ENCODE peak calls at places on chromosome 14, in nine cellular contexts. A is choroid plexus epithelial cell, Y is GM23338, Q is OCI-LY7, R is cardiac fibroblast, M is fibroblast of the aortic adventitia, H is HFFc6, X is body of pancreas, T is foreskin fibroblast. E is an unnamed sample.

GRCh38 chr14:75857199-75857598 is 124.6 kb downstream of the TGFB3 start:
- DNase-seq in A (no peak), Q (no peak), R (no peak), Y (no peak), M (no peak), T (no peak), H (no peak), X (no peak), E (no peak)

GRCh38 chr14:92630367-92630766 is 116.8 kb downstream of the RIN3 start:
- DNase-seq in T (no peak), A (no peak), M (no peak), Q (no peak), Y (no peak), H (no peak), R (no peak), X (no peak), E (no peak)

GRCh38 chr14:101466456-101467180 is 94.7 kb upstream of the DIO3 start:
- DNase-seq in T (no peak), Q (no peak), Y (no peak), A (no peak), R (no peak), X (no peak), M (no peak), H (no peak), E (no peak)

GRCh38 chr14:51368721-51369163 is 128.7 kb downstream of the TMX1 start:
- DNase-seq in T (peak; percentile 93), A (peak; percentile 96), X (no peak), R (peak; percentile 90), Y (peak; percentile 19), M (peak; percentile 98), Q (no peak), H (peak; percentile 79), E (peak; percentile 87)

GRCh38 chr14:74457511-74457910 is 31.5 kb upstream of the SYNDIG1L start:
- DNase-seq in T (no peak), M (no peak), Y (no peak), X (no peak), R (no peak), Q (no peak), H (no peak), A (no peak), E (no peak)

GRCh38 chr14:24310387-24310665 is 386 bp downstream of the LTB4R2 start:
- DNase-seq in X (peak; percentile 50), R (no peak), A (no peak), M (no peak), T (no peak), H (no peak), Q (no peak), Y (no peak), E (no peak)

GRCh38 chr14:55929136-55929535 is 189.1 kb upstream of the PELI2 start:
- DNase-seq in Y (peak; percentile 60), Q (no peak), X (no peak), R (no peak), M (no peak), H (no peak), A (no peak), T (no peak), E (no peak)

GRCh38 chr14:63853831-63854293 is 1.1 kb downstream of the SYNE2 start:
- DNase-seq in Y (peak; percentile 46), A (peak; percentile 61), M (peak; percentile 56), T (peak; percentile 69), X (peak; percentile 60), Q (peak; percentile 76), R (peak; percentile 76), H (peak; percentile 32), E (no peak)

GRCh38 chr14:65101631-65102440 is 481 bp downstream of the MAX start:
- DNase-seq in M (no peak), A (no peak), Y (peak; percentile 51), H (no peak), R (no peak), X (peak; percentile 14), T (peak; percentile 24), Q (peak; percentile 39), E (no peak)

GRCh38 chr14:84819528-84819927 is 710.4 kb upstream of the FLRT2 start:
- DNase-seq in X (no peak), H (no peak), T (no peak), Y (no peak), R (no peak), Q (no peak), A (no peak), M (no peak), E (no peak)

GRCh38 chr14:97977711-97978261 is 1180.6 kb downstream of the VRK1 start:
- DNase-seq in M (peak; percentile 53), A (no peak), Y (no peak), T (no peak), X (peak; percentile 82), R (peak; percentile 5), H (no peak), Q (no peak), E (no peak)

GRCh38 chr14:77303417-77304156 is 17.1 kb downstream of the POMT2 start:
- DNase-seq in T (peak; percentile 95), A (peak; percentile 97), M (peak; percentile 86), Q (no peak), Y (no peak), H (peak; percentile 96), X (no peak), R (peak; percentile 84), E (peak; percentile 66)

GRCh38 chr14:78714722-78715121 is 544.5 kb downstream of the NRXN3 start:
- DNase-seq in T (no peak), A (no peak), M (no peak), X (no peak), Q (no peak), H (no peak), Y (no peak), R (no peak), E (no peak)

GRCh38 chr14:22118894-22119477 is 445.4 kb upstream of the OR4E1 start:
- DNase-seq in Q (no peak), Y (no peak), H (no peak), R (no peak), X (no peak), A (peak; percentile 26), M (no peak), T (no peak), E (no peak)

GRCh38 chr14:24952851-24953666 is 96.9 kb downstream of the STXBP6 start:
- DNase-seq in M (no peak), R (no peak), Y (peak; percentile 78), H (no peak), T (peak; percentile 33), Q (no peak), X (no peak), A (no peak), E (no peak)

GRCh38 chr14:61927521-61927920 is 165.3 kb downstream of the SNAPC1 start:
- DNase-seq in R (no peak), Q (no peak), A (peak; percentile 62), M (peak; percentile 19), Y (peak; percentile 53), X (no peak), T (peak; percentile 71), H (peak; percentile 57), E (no peak)

GRCh38 chr14:86999076-86999475 is 993.9 kb downstream of the GALC start:
- DNase-seq in X (no peak), Y (no peak), A (no peak), Q (no peak), R (no peak), H (peak; percentile 10), T (peak; percentile 80), M (peak; percentile 53), E (peak; percentile 34)

GRCh38 chr14:87000071-87000470 is 992.9 kb downstream of the GALC start:
- DNase-seq in Q (no peak), R (no peak), M (no peak), A (no peak), Y (no peak), T (no peak), X (no peak), H (no peak), E (no peak)

GRCh38 chr14:87005336-87005735 is 987.6 kb downstream of the GALC start:
- DNase-seq in T (peak; percentile 65), M (peak; percentile 81), H (no peak), A (no peak), Q (no peak), R (peak; percentile 12), Y (no peak), X (no peak), E (no peak)

GRCh38 chr14:87001333-87001732 is 991.6 kb downstream of the GALC start:
- DNase-seq in H (no peak), R (no peak), A (no peak), Q (no peak), T (no peak), X (no peak), Y (no peak), M (no peak), E (no peak)

GRCh38 chr14:87002831-87003230 is 990.2 kb downstream of the GALC start:
- DNase-seq in R (no peak), X (no peak), A (no peak), M (peak; percentile 24), Q (no peak), H (no peak), Y (no peak), T (peak; percentile 55), E (no peak)
- TF ChIP-seq CTCF in R (no peak), X (no peak), A (no peak), M (peak; percentile 16), Q (no peak), H (no peak), Y (no peak), T (peak; percentile 9), E (peak; percentile 18)

GRCh38 chr14:100271247-100271939 is 32.4 kb downstream of the YY1 start:
- DNase-seq in X (peak; percentile 80), A (peak; percentile 44), H (no peak), T (no peak), Y (peak; percentile 69), Q (peak; percentile 37), M (peak; percentile 48), R (peak; percentile 45), E (no peak)
- TF ChIP-seq CTCF in X (peak; percentile 86), A (peak; percentile 45), H (peak; percentile 66), T (peak; percentile 23), Y (peak; percentile 62), Q (peak; percentile 76), M (peak; percentile 17), R (peak; percentile 20), E (peak; percentile 34)

GRCh38 chr14:68716698-68717097 is 76.2 kb downstream of the ZFP36L1 start:
- DNase-seq in X (peak; percentile 56), M (no peak), T (no peak), R (no peak), A (no peak), Q (no peak), Y (peak; percentile 24), H (no peak), E (no peak)
- TF ChIP-seq CTCF in X (peak; percentile 60), M (no peak), T (no peak), R (no peak), A (peak; percentile 10), Q (no peak), Y (peak; percentile 31), H (no peak), E (no peak)

DNA sequence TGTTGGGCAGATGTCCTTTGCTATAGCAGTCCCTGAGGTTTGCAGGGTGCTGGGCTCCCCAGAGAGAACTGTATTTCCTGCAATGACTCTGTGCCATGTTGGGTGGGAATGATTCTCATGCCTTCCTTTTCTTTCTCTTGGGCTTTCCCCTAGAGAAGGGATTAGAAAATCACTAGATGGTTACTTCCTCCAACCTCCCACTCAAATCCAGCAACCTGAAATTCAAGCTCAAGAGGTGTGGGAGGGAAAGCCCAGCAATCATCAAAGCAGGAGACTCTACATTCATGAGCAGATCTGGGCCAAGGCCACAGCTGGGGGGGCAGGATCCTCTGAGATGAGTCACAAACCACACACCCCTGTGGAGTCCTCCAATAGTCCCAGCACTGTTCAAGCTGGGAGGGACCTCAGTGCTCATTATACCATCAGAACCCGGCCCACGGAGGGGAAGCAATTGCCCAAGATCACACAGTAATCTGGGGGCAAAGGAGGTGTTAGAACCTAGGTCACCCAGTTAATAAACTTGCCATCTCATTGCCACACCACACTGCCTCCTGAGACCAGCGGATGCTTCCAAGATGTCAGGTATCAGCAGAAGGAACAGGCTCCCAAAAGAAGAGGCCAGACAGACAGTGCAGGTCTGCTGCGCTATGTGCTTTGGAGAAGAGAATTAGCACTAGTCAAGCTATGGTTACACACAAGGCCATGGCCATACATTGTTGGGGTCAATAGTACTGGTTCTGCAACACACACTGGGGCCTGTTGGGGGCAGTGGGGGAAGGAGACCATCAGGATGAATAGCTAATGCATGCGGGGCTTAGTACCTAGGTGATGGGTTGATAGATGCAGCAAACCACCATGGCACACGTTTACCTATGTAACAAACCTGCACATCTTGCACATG is 65.7 kb downstream of the TTC9 start:
- DNase-seq in H (peak; percentile 53), M (peak; percentile 24), Y (peak; percentile 30), T (peak; percentile 47), X (peak; percentile 71), Q (no peak), R (peak; percentile 6), A (peak; percentile 89), E (no peak)
- TF ChIP-seq CTCF in H (no peak), M (no peak), Y (peak; percentile 44), T (no peak), X (no peak), Q (no peak), R (no peak), A (no peak), E (no peak)